ENCODE peak calls at places on chromosomes 6 and 20, in seven cellular contexts. P is fibroblast of the aortic adventitia; I is upper lobe of right lung; O is lower lobe of right lung; B is activated CD4-positive, alpha-beta T cell treated with anti-CD3 and anti-CD28 coated beads, Interleukin-2, amount 10 ng/mL, durations not matched to agents 7 days and 5 days; T is stimulated activated CD4-positive, alpha-beta T cell treated with anti-CD3 and anti-CD28 coated beads, Interleukin-4, amount 100 ng/mL, for 1 hour; K is T-helper 1 cell. S is an unnamed sample.

GRCh38 chr6:45698046-45698445 is 317.6 kb downstream of the CLIC5 start:
- DNase-seq in P (peak; percentile 91), I (no peak), O (no peak), B (no peak), T (no peak), K (no peak), S (no peak)

GRCh38 chr20:55882922-55883321 is 122.4 kb downstream of the CBLN4 start:
- DNase-seq in P (no peak), I (no peak), O (no peak), B (no peak), T (no peak), K (no peak), S (no peak)

GRCh38 chr6:112015725-112016124 is 38.2 kb upstream of the CCN6 start:
- DNase-seq in P (no peak), I (no peak), O (no peak), B (no peak), T (no peak), K (no peak), S (no peak)

GRCh38 chr6:41774841-41775240 is 4.9 kb downstream of the FRS3 start:
- DNase-seq in P (no peak), I (no peak), O (no peak), B (no peak), T (no peak), K (no peak), S (no peak)

GRCh38 chr20:50193851-50194830 is 3.5 kb downstream of the CEBPB start:
- DNase-seq in P (peak; percentile 49), I (peak; percentile 78), O (peak; percentile 63), B (no peak), T (no peak), K (no peak), S (peak; percentile 42)

GRCh38 chr6:31795616-31796298 is at the start of gene VARS1:
- DNase-seq in P (peak; percentile 87), I (peak; percentile 98), O (peak; percentile 97), B (peak; percentile 81), T (peak; percentile 82), K (peak; percentile 78), S (peak; percentile 93)

GRCh38 chr6:40391851-40392595 is 195.1 kb downstream of the LRFN2 start:
- DNase-seq in P (no peak), I (no peak), O (no peak), B (no peak), T (no peak), K (no peak), S (no peak)

GRCh38 chr6:11700118-11700718 is 78.4 kb downstream of the ADTRP start:
- DNase-seq in P (peak; percentile 82), I (no peak), O (no peak), B (peak; percentile 45), T (no peak), K (no peak), S (peak; percentile 68)

GRCh38 chr20:18243802-18244201 is 44.5 kb upstream of the ZNF133 start:
- DNase-seq in P (no peak), I (no peak), O (no peak), B (no peak), T (no peak), K (no peak), S (no peak)

GRCh38 chr6:149118737-149119653 is 198.5 kb upstream of the TAB2 start:
- DNase-seq in P (no peak), I (no peak), O (no peak), B (no peak), T (no peak), K (no peak), S (no peak)

GRCh38 chr20:7695622-7696021 is 244.6 kb downstream of the HAO1 start:
- DNase-seq in P (peak; percentile 85), I (no peak), O (no peak), B (no peak), T (no peak), K (no peak), S (no peak)

S was measured in MCF 10A.